ENCODE peak calls at places on chromosomes 13 and 19, in four cellular contexts. Y, C, H and X are unnamed samples.

GRCh38 chr13:73970413-73971055 is 163.7 kb downstream of the KLF12 start:
- DNase-seq in Y (no peak), C (no peak), H (no peak), X (no peak)

GRCh38 chr19:11268783-11269267 is 6.5 kb upstream of the DOCK6 start:
- DNase-seq in Y (no peak), C (no peak), H (peak), X (no peak)

GRCh38 chr13:20566424-20566916 is 487 bp upstream of the IFT88 start:
- DNase-seq in Y (no peak), C (peak), H (peak), X (peak)

GRCh38 chr19:39998511-39998910 is 1.7 kb downstream of the ZNF546 start:
- DNase-seq in Y (no peak), C (no peak), H (peak), X (no peak)

GRCh38 chr13:19591864-19592263 is 30.5 kb upstream of the TPTE2 start:
- DNase-seq in Y (no peak), C (no peak), H (no peak), X (no peak)

GRCh38 chr19:32373614-32374295 is 28.3 kb downstream of the ZNF507 start:
- DNase-seq in Y (no peak), C (no peak), H (peak), X (peak)

GRCh38 chr13:47110141-47110540 is 213.3 kb upstream of the HTR2A start:
- DNase-seq in Y (no peak), C (no peak), H (no peak), X (no peak)

GRCh38 chr13:56735537-56735942 is 405.2 kb upstream of the PRR20A start:
- DNase-seq in Y (peak), C (no peak), H (no peak), X (no peak)

GRCh38 chr13:105491345-105491744 is 1044.1 kb downstream of the EFNB2 start:
- DNase-seq in Y (no peak), C (no peak), H (no peak), X (no peak)

GRCh38 chr13:75359266-75359665 is 122.7 kb downstream of the TBC1D4 start:
- DNase-seq in Y (no peak), C (peak), H (peak), X (peak)

GRCh38 chr13:80666782-80667537 is 326.0 kb upstream of the SPRY2 start:
- DNase-seq in Y (no peak), C (no peak), H (no peak), X (no peak)

GRCh38 chr13:49641810-49642291 is 13.5 kb downstream of the ARL11 start:
- DNase-seq in Y (no peak), C (no peak), H (peak), X (peak)

GRCh38 chr13:49098771-49099512 is 121.2 kb upstream of the MLNR start:
- DNase-seq in Y (no peak), C (no peak), H (no peak), X (peak)

GRCh38 chr19:27772059-27772458 is 1440.9 kb downstream of the UQCRFS1 start:
- DNase-seq in Y (no peak), C (no peak), H (no peak), X (no peak)

GRCh38 chr13:65217459-65217858 is 2012.7 kb downstream of the PCDH9 start:
- DNase-seq in Y (no peak), C (no peak), H (no peak), X (no peak)

GRCh38 chr13:36879218-36879938 is 40.7 kb downstream of the SMAD9 start:
- DNase-seq in Y (no peak), C (no peak), H (no peak), X (no peak)

GRCh38 chr19:47848871-47849473 is 10.1 kb upstream of the TPRX2 start:
- DNase-seq in Y (peak), C (peak), H (no peak), X (peak)

GRCh38 chr13:74132768-74133656 is 1.2 kb downstream of the KLF12 start:
- DNase-seq in Y (peak), C (no peak), H (peak), X (peak)

GRCh38 chr13:24502567-24503375 is 9.8 kb downstream of the PARP4 start:
- DNase-seq in Y (no peak), C (no peak), H (peak), X (peak)

GRCh38 chr19:33758541-33759013 is 38.1 kb upstream of the KCTD15 start:
- DNase-seq in Y (no peak), C (no peak), H (peak), X (no peak)

GRCh38 chr13:35833571-35834305 is 297.4 kb downstream of the DCLK1 start:
- DNase-seq in Y (no peak), C (no peak), H (no peak), X (no peak)

GRCh38 chr13:106376411-106377112 is 158.9 kb downstream of the EFNB2 start:
- DNase-seq in Y (no peak), C (no peak), H (peak), X (peak)

GRCh38 chr13:29472317-29472961 is 123.0 kb downstream of the SLC7A1 start:
- DNase-seq in Y (peak), C (no peak), H (peak), X (peak)

GRCh38 chr13:92573467-92574057 is 653.0 kb upstream of the GPC6 start:
- DNase-seq in Y (peak), C (no peak), H (peak), X (peak)

GRCh38 chr19:19209372-19209771 is 2.4 kb upstream of the NCAN start:
- DNase-seq in Y (no peak), C (no peak), H (no peak), X (no peak)

GRCh38 chr19:57099199-57099661 is 20.6 kb upstream of the USP29 start:
- DNase-seq in Y (peak), C (no peak), H (peak), X (peak)

GRCh38 chr13:51549050-51549449 is 35.2 kb upstream of the WDFY2 start:
- DNase-seq in Y (no peak), C (no peak), H (no peak), X (peak)

GRCh38 chr13:20801704-20802103 is 27.9 kb upstream of the EEF1AKMT1 start:
- DNase-seq in Y (no peak), C (no peak), H (no peak), X (no peak)

GRCh38 chr13:113089693-113090414 is 15.7 kb upstream of the F7 start:
- DNase-seq in Y (peak), C (no peak), H (no peak), X (peak)

GRCh38 chr13:85659493-85659892 is 139.7 kb downstream of the SLITRK6 start:
- DNase-seq in Y (no peak), C (no peak), H (peak), X (no peak)

GRCh38 chr13:72062566-72062965 is 195.6 kb upstream of the DACH1 start:
- DNase-seq in Y (peak), C (peak), H (no peak), X (peak)

GRCh38 chr13:44576396-44577235 is 486 bp upstream of the TSC22D1 start:
- DNase-seq in Y (no peak), C (no peak), H (no peak), X (no peak)

DNA sequence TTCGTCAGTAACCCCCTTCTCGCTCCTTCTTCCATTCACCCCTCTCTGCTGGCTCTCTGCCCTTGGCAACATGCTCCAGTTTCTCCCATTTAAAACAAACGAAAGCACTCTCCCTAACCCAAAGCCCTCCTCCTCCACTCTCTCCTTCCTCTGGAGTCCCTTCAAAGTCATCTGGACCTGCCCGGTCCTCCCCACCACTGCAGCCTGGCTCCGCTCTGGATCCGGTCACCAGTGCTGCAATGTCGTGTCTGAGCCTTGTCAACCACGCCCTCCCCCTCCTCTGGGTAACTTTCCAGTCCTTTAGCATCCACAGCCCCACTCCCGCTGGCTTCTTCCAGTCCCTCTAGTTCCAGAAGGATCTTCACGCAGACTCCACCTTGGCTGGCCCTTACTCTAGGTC is 55.0 kb downstream of the STK24 start:
- DNase-seq in Y (no peak), C (no peak), H (no peak), X (peak)
- H3K4ac ChIP-seq in Y (no peak), C (no peak), H (no peak), X (no peak)

DNA sequence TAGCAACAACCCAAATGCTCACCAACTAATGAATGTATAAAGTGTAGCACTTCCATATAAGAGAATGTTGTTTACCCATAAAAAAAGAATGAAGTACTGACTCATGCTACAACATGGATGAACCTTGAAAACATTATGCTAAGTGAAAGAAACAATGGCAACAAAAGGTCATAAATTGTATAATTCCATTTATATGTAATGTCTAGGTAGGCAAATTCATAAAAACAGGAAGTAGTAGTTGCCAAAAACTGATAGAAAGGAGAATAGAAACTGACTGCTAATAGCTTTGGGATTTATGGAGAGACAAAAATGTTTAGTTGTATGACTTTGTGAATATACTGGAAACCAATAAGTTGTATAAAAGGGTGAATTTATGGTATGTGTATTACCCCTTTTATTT is 21.6 kb downstream of the MYCBP2 start:
- DNase-seq in Y (no peak), C (no peak), H (no peak), X (no peak)
- H3K56ac ChIP-seq in Y (no peak), C (no peak), H (no peak), X (no peak)

GRCh38 chr19:6465006-6465405 is 935 bp downstream of the CRB3 start:
- DNase-seq in Y (no peak), C (no peak), H (no peak), X (no peak)

GRCh38 chr19:6466526-6467248 is 2.6 kb downstream of the CRB3 start:
- DNase-seq in Y (no peak), C (no peak), H (no peak), X (no peak)

GRCh38 chr19:6465663-6466062 is 1.6 kb downstream of the CRB3 start:
- DNase-seq in Y (no peak), C (no peak), H (no peak), X (no peak)

GRCh38 chr19:6467384-6467783 is 3.3 kb downstream of the CRB3 start:
- DNase-seq in Y (no peak), C (no peak), H (no peak), X (no peak)

GRCh38 chr19:6464070-6464873 is at the start of gene CRB3:
- DNase-seq in Y (peak), C (peak), H (no peak), X (peak)
- H3K9ac ChIP-seq in Y (no peak), C (peak), H (no peak), X (peak)

DNA sequence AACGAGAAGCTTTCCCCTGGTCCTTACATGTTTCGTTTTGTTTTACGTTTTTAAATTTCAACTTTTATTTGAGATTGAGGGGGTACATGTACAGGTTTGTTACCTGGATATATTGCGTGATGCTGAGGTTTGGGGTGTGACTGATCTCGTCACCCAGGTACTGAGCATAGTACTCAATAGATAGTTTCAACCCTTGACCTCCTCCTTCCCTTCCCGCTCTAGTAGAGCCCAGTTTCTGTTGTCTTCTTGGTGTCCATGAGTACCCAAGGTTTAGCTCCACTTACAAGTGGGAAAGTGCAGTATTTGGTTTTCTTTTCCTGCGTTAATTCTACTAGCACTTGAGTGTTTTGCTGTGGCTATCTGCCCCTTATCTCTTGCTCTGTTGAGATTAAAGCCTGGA is 47.1 kb downstream of the ARHGEF18 start:
- DNase-seq in Y (no peak), C (no peak), H (no peak), X (no peak)
- H3K4ac ChIP-seq in Y (no peak), C (no peak), H (peak), X (no peak)

GRCh38 chr19:9913237-9914000 is 22.9 kb downstream of the OLFM2 start:
- DNase-seq in Y (peak), C (no peak), H (no peak), X (no peak)

GRCh38 chr19:9912551-9913236 is 23.6 kb downstream of the OLFM2 start:
- DNase-seq in Y (no peak), C (no peak), H (no peak), X (no peak)

GRCh38 chr19:9911524-9911923 is 24.8 kb downstream of the OLFM2 start:
- DNase-seq in Y (no peak), C (no peak), H (no peak), X (no peak)

GRCh38 chr19:9914315-9915207 is 21.8 kb downstream of the OLFM2 start:
- DNase-seq in Y (peak), C (no peak), H (peak), X (peak)

GRCh38 chr19:9914001-9914314 is 22.4 kb downstream of the OLFM2 start:
- DNase-seq in Y (peak), C (no peak), H (no peak), X (no peak)
- H3K56ac ChIP-seq in Y (no peak), C (no peak), H (no peak), X (peak)

GRCh38 chr19:36008336-36008978 is at the start of gene SYNE4:
- DNase-seq in Y (peak), C (no peak), H (no peak), X (peak)
- H3K9ac ChIP-seq in Y (peak), C (no peak), H (peak), X (peak)